ENCODE peak calls at places on chromosomes 13 and 19, in nine cellular contexts. C is psoas muscle, B is heart right ventricle, E is lung, W is Peyer's patch, Q is PC-3, O is mammary epithelial cell, K is upper lobe of left lung, F is tibial nerve. H is an unnamed sample.

GRCh38 chr13:70424928-70425327 is 316.7 kb upstream of the KLHL1 start:
- DNase-seq in C (no peak), B (no peak), E (no peak), W (no peak), Q (no peak), O (no peak), K (no peak), F (no peak), H (no peak)

GRCh38 chr13:75797256-75797655 is 161.1 kb downstream of the LMO7 start:
- DNase-seq in C (no peak), B (no peak), E (no peak), W (no peak), Q (no peak), O (no peak), K (no peak), F (no peak), H (no peak)

GRCh38 chr13:75318138-75318833 is 163.7 kb downstream of the TBC1D4 start:
- DNase-seq in C (no peak), B (no peak), E (no peak), W (no peak), Q (no peak), O (no peak), K (no peak), F (no peak), H (no peak)

GRCh38 chr13:63938851-63939250 is 2523.2 kb upstream of the PCDH20 start:
- DNase-seq in C (no peak), B (no peak), E (no peak), W (no peak), Q (peak; percentile 20), O (no peak), K (no peak), F (no peak), H (no peak)

GRCh38 chr13:112451512-112452379 is 75.6 kb downstream of the SPACA7 start:
- DNase-seq in C (no peak), B (no peak), E (peak; percentile 23), W (no peak), Q (no peak), O (no peak), K (no peak), F (no peak), H (no peak)

GRCh38 chr19:10270180-10270615 is 722 bp upstream of the ICAM1 start:
- DNase-seq in C (peak; percentile 69), B (peak; percentile 73), E (peak; percentile 83), W (peak; percentile 67), Q (no peak), O (no peak), K (peak; percentile 92), F (peak; percentile 46), H (peak; percentile 44)

GRCh38 chr13:104460553-104460952 is 1394.3 kb upstream of the SLC10A2 start:
- DNase-seq in C (no peak), B (no peak), E (no peak), W (no peak), Q (peak; percentile 19), O (peak; percentile 6), K (no peak), F (no peak), H (no peak)

GRCh38 chr13:112627161-112627560 is 39.2 kb upstream of the TUBGCP3 start:
- DNase-seq in C (no peak), B (no peak), E (no peak), W (no peak), Q (no peak), O (no peak), K (no peak), F (no peak), H (no peak)

GRCh38 chr13:112465251-112466131 is 89.3 kb downstream of the SPACA7 start:
- DNase-seq in C (no peak), B (no peak), E (no peak), W (no peak), Q (no peak), O (no peak), K (peak; percentile 56), F (no peak), H (no peak)

GRCh38 chr19:47005873-47006272 is 13.8 kb upstream of the NPAS1 start:
- DNase-seq in C (no peak), B (no peak), E (no peak), W (peak; percentile 26), Q (peak; percentile 26), O (no peak), K (no peak), F (no peak), H (no peak)

GRCh38 chr19:2532252-2533071 is 56.5 kb downstream of the GADD45B start:
- DNase-seq in C (no peak), B (no peak), E (no peak), W (no peak), Q (peak; percentile 91), O (peak; percentile 81), K (no peak), F (no peak), H (no peak)

GRCh38 chr13:42393573-42394360 is 121.8 kb downstream of the AKAP11 start:
- DNase-seq in C (no peak), B (no peak), E (no peak), W (no peak), Q (no peak), O (no peak), K (no peak), F (no peak), H (no peak)

GRCh38 chr13:109145631-109146030 is 516.2 kb downstream of the MYO16 start:
- DNase-seq in C (no peak), B (peak; percentile 42), E (no peak), W (no peak), Q (peak; percentile 74), O (peak; percentile 72), K (no peak), F (peak; percentile 45), H (no peak)

GRCh38 chr19:13908674-13909073 is 2.7 kb downstream of the CC2D1A start:
- DNase-seq in C (no peak), B (no peak), E (no peak), W (no peak), Q (no peak), O (no peak), K (no peak), F (no peak), H (no peak)

GRCh38 chr19:42505066-42505465 is 23.2 kb downstream of the CEACAM1 start:
- DNase-seq in C (no peak), B (no peak), E (no peak), W (no peak), Q (no peak), O (no peak), K (no peak), F (no peak), H (no peak)

GRCh38 chr13:91046715-91047327 is 300.7 kb upstream of the MIR17HG start:
- DNase-seq in C (no peak), B (no peak), E (no peak), W (no peak), Q (no peak), O (no peak), K (no peak), F (no peak), H (no peak)

DNA sequence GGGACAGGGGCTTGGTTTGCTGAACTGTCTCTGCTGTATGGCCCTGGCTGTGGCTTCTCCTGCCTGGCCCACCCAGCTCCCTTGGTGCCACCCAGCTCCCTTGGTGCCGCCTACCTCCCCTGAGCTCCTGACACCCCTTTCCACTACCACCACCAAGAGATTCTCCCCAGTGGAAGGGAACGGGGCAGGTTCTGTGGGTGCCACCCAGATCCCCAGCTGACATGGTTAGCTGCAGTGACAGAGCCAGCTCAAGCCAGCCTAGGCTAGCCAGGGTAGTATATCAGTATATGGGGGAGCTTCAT is 28.5 kb upstream of the POP4 start:
- DNase-seq in C (no peak), B (no peak), E (no peak), W (no peak), Q (no peak), O (no peak), K (no peak), F (no peak), H (no peak)
- H3K27me3 ChIP-seq in C (no peaks in the 10 kb centered on the region), B (peaks cover 78% of the 10 kb centered on the region), E (peaks cover 4% of the 10 kb centered on the region), W (no peaks in the 10 kb centered on the region), Q (peaks cover 49% of the 10 kb centered on the region), O (no peaks in the 10 kb centered on the region), K (no peaks in the 10 kb centered on the region), F (peaks cover 7% of the 10 kb centered on the region), H (peaks cover 9% of the 10 kb centered on the region)

GRCh38 chr19:48963371-48964204 is 1.5 kb upstream of the FTL start:
- DNase-seq in C (peak; percentile 80), B (peak; percentile 82), E (no peak), W (peak; percentile 86), Q (peak; percentile 43), O (no peak), K (peak; percentile 92), F (peak; percentile 72), H (peak; percentile 45)
- H3K4me1 ChIP-seq in C (peaks cover 31% of the 10 kb centered on the region), B (peaks cover 48% of the 10 kb centered on the region), E (peaks cover 5% of the 10 kb centered on the region), W (peaks cover 32% of the 10 kb centered on the region), Q (peaks cover 31% of the 10 kb centered on the region), O (peaks cover 27% of the 10 kb centered on the region), K (peaks cover 72% of the 10 kb centered on the region), F (peaks cover 46% of the 10 kb centered on the region), H (peaks cover 42% of the 10 kb centered on the region)

GRCh38 chr19:38265213-38265861 is 964 bp downstream of the SPINT2 start:
- DNase-seq in C (no peak), B (no peak), E (peak; percentile 41), W (peak; percentile 73), Q (peak; percentile 40), O (peak; percentile 58), K (no peak), F (no peak), H (no peak)
- H3K27ac ChIP-seq in C (no peak overlapping the region), B (peak overlapping the region; percentile 59), E (peak overlapping the region; percentile 90), W (peak overlapping the region; percentile 79), Q (peak overlapping the region; percentile 73), O (peak overlapping the region; percentile 90), K (peak overlapping the region; percentile 91), F (no peak overlapping the region), H (no peak overlapping the region)

DNA sequence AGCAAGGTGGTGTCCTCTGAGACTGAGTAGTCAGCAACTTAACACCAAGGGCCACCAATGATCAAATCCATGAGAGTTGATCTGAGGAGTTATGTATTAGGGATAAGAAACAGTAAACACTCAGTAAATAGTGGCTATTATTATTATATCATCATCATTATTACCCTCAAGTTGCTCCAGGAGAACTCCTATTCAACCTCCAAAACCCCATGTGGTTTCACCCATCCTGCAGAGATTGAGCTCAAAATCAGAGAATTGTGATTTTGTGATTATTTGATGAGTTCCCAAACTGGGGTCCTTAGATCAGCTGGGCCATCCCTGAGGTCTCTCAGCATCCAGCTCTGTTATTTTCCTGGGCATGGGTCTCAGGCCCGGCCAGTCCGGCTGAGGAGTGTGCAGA is 3.5 kb upstream of the CGB7 start:
- DNase-seq in C (no peak), B (no peak), E (no peak), W (no peak), Q (no peak), O (no peak), K (no peak), F (no peak), H (no peak)
- H3K27me3 ChIP-seq in C (no peaks in the 10 kb centered on the region), B (peaks cover 69% of the 10 kb centered on the region), E (no peaks in the 10 kb centered on the region), W (peaks cover 9% of the 10 kb centered on the region), Q (no peaks in the 10 kb centered on the region), O (no peaks in the 10 kb centered on the region), K (peaks cover 32% of the 10 kb centered on the region), F (peaks cover 90% of the 10 kb centered on the region), H (peaks cover 22% of the 10 kb centered on the region)

GRCh38 chr13:46166221-46166584 is 15.8 kb downstream of the LCP1 start:
- DNase-seq in C (no peak), B (no peak), E (no peak), W (no peak), Q (no peak), O (no peak), K (no peak), F (no peak), H (no peak)
- H3K4me1 ChIP-seq in C (peaks cover 3% of the 10 kb centered on the region), B (peaks cover 10% of the 10 kb centered on the region), E (no peaks in the 10 kb centered on the region), W (peaks cover 10% of the 10 kb centered on the region), Q (peaks cover 9% of the 10 kb centered on the region), O (peaks cover 3% of the 10 kb centered on the region), K (peaks cover 26% of the 10 kb centered on the region), F (peaks cover 17% of the 10 kb centered on the region), H (peaks cover 81% of the 10 kb centered on the region)